ENCODE peak calls at places on chromosomes 5 and 9, in seven cellular contexts. One of them, this sample, is unnamed.

GRCh38 chr5:72063219-72063819 is 44.0 kb upstream of the MAP1B start:
- DNase-seq in stomach: no peak
- DNase-seq in CD4-positive, CD25-positive, alpha-beta regulatory T cell: peak
- DNase-seq in DMS153: no peak
- DNase-seq in hippocampal formation: no peak
- DNase-seq in amygdala: no peak
- DNase-seq in A172: peak
- DNase-seq in this sample: no peak

GRCh38 chr9:33125871-33126822 is 41.0 kb downstream of the B4GALT1 start:
- DNase-seq in stomach: no peak
- DNase-seq in CD4-positive, CD25-positive, alpha-beta regulatory T cell: no peak
- DNase-seq in hippocampal formation: no peak
- DNase-seq in amygdala: no peak
- DNase-seq in A172: peak
- DNase-seq in DMS153: no peak
- DNase-seq in this sample: no peak

GRCh38 chr9:37338218-37338617 is 84.3 kb upstream of the GRHPR start:
- DNase-seq in hippocampal formation: no peak
- DNase-seq in DMS153: peak
- DNase-seq in amygdala: no peak
- DNase-seq in A172: no peak
- DNase-seq in stomach: no peak
- DNase-seq in CD4-positive, CD25-positive, alpha-beta regulatory T cell: no peak
- DNase-seq in this sample: no peak

GRCh38 chr9:95626885-95627558 is 110.3 kb upstream of the PTCH1 start:
- DNase-seq in hippocampal formation: no peak
- DNase-seq in amygdala: no peak
- DNase-seq in A172: peak
- DNase-seq in CD4-positive, CD25-positive, alpha-beta regulatory T cell: peak
- DNase-seq in stomach: no peak
- DNase-seq in DMS153: peak
- DNase-seq in this sample: no peak

GRCh38 chr9:117234178-117234577 is 180.7 kb downstream of the ASTN2 start:
- DNase-seq in amygdala: no peak
- DNase-seq in DMS153: no peak
- DNase-seq in CD4-positive, CD25-positive, alpha-beta regulatory T cell: no peak
- DNase-seq in stomach: no peak
- DNase-seq in A172: no peak
- DNase-seq in hippocampal formation: no peak
- DNase-seq in this sample: no peak

GRCh38 chr5:34487202-34487879 is 168.8 kb upstream of the RAI14 start:
- DNase-seq in hippocampal formation: no peak
- DNase-seq in A172: peak
- DNase-seq in DMS153: peak
- DNase-seq in CD4-positive, CD25-positive, alpha-beta regulatory T cell: no peak
- DNase-seq in stomach: peak
- DNase-seq in amygdala: no peak
- DNase-seq in this sample: no peak

GRCh38 chr5:105057001-105057436 is 1494.4 kb upstream of the NUDT12 start:
- DNase-seq in amygdala: no peak
- DNase-seq in stomach: no peak
- DNase-seq in CD4-positive, CD25-positive, alpha-beta regulatory T cell: no peak
- DNase-seq in hippocampal formation: no peak
- DNase-seq in A172: no peak
- DNase-seq in DMS153: no peak
- DNase-seq in this sample: no peak

GRCh38 chr5:82365744-82366228 is 87.6 kb upstream of the RPS23 start:
- DNase-seq in amygdala: no peak
- DNase-seq in DMS153: no peak
- DNase-seq in CD4-positive, CD25-positive, alpha-beta regulatory T cell: no peak
- DNase-seq in A172: no peak
- DNase-seq in stomach: no peak
- DNase-seq in hippocampal formation: no peak
- DNase-seq in this sample: no peak

GRCh38 chr5:9343146-9343850 is 202.6 kb downstream of the SEMA5A start:
- DNase-seq in stomach: no peak
- DNase-seq in A172: peak
- DNase-seq in hippocampal formation: no peak
- DNase-seq in CD4-positive, CD25-positive, alpha-beta regulatory T cell: no peak
- DNase-seq in DMS153: no peak
- DNase-seq in amygdala: no peak
- DNase-seq in this sample: no peak

GRCh38 chr5:37840036-37840909 is at the start of gene GDNF:
- DNase-seq in CD4-positive, CD25-positive, alpha-beta regulatory T cell: no peak
- DNase-seq in DMS153: no peak
- DNase-seq in hippocampal formation: no peak
- DNase-seq in A172: peak
- DNase-seq in amygdala: no peak
- DNase-seq in stomach: peak
- DNase-seq in this sample: no peak

GRCh38 chr9:136544549-136545064 is 1.2 kb downstream of the NOTCH1 start:
- DNase-seq in hippocampal formation: peak
- DNase-seq in amygdala: peak
- DNase-seq in stomach: peak
- DNase-seq in CD4-positive, CD25-positive, alpha-beta regulatory T cell: peak
- DNase-seq in DMS153: no peak
- DNase-seq in A172: no peak
- DNase-seq in this sample: peak

GRCh38 chr9:112858005-112858404 is 32.7 kb downstream of the SLC46A2 start:
- DNase-seq in hippocampal formation: no peak
- DNase-seq in CD4-positive, CD25-positive, alpha-beta regulatory T cell: no peak
- DNase-seq in amygdala: no peak
- DNase-seq in DMS153: no peak
- DNase-seq in stomach: no peak
- DNase-seq in A172: no peak
- DNase-seq in this sample: no peak

GRCh38 chr5:9365501-9365900 is 180.4 kb downstream of the SEMA5A start:
- DNase-seq in stomach: no peak
- DNase-seq in A172: no peak
- DNase-seq in amygdala: no peak
- DNase-seq in hippocampal formation: no peak
- DNase-seq in DMS153: peak
- DNase-seq in CD4-positive, CD25-positive, alpha-beta regulatory T cell: no peak
- DNase-seq in this sample: no peak

GRCh38 chr9:96513622-96514021 is 63.7 kb downstream of the HABP4 start:
- DNase-seq in A172: no peak
- DNase-seq in stomach: no peak
- DNase-seq in CD4-positive, CD25-positive, alpha-beta regulatory T cell: no peak
- DNase-seq in DMS153: no peak
- DNase-seq in amygdala: no peak
- DNase-seq in hippocampal formation: no peak
- DNase-seq in this sample: no peak

GRCh38 chr5:97009212-97009898 is 73.5 kb downstream of the LNPEP start:
- DNase-seq in A172: no peak
- DNase-seq in amygdala: no peak
- DNase-seq in hippocampal formation: no peak
- DNase-seq in DMS153: no peak
- DNase-seq in CD4-positive, CD25-positive, alpha-beta regulatory T cell: peak
- DNase-seq in stomach: no peak
- DNase-seq in this sample: no peak

GRCh38 chr5:176891331-176891958 is 7.7 kb downstream of the HK3 start:
- DNase-seq in A172: no peak
- DNase-seq in DMS153: no peak
- DNase-seq in stomach: peak
- DNase-seq in CD4-positive, CD25-positive, alpha-beta regulatory T cell: no peak
- DNase-seq in hippocampal formation: no peak
- DNase-seq in amygdala: no peak
- DNase-seq in this sample: no peak

GRCh38 chr9:137046094-137046787 is at the start of gene NPDC1:
- DNase-seq in CD4-positive, CD25-positive, alpha-beta regulatory T cell: peak
- DNase-seq in A172: peak
- DNase-seq in amygdala: peak
- DNase-seq in DMS153: peak
- DNase-seq in stomach: peak
- DNase-seq in hippocampal formation: peak
- DNase-seq in this sample: peak

GRCh38 chr5:58818515-58818914 is 235.6 kb downstream of the RAB3C start:
- DNase-seq in hippocampal formation: no peak
- DNase-seq in DMS153: no peak
- DNase-seq in amygdala: no peak
- DNase-seq in CD4-positive, CD25-positive, alpha-beta regulatory T cell: no peak
- DNase-seq in A172: no peak
- DNase-seq in stomach: no peak
- DNase-seq in this sample: no peak

GRCh38 chr9:138122201-138122600 is 244.6 kb downstream of the CACNA1B start:
- DNase-seq in hippocampal formation: no peak
- DNase-seq in A172: no peak
- DNase-seq in stomach: no peak
- DNase-seq in amygdala: no peak
- DNase-seq in DMS153: no peak
- DNase-seq in CD4-positive, CD25-positive, alpha-beta regulatory T cell: no peak
- DNase-seq in this sample: no peak

GRCh38 chr5:144028644-144029043 is 141.8 kb downstream of the YIPF5 start:
- DNase-seq in CD4-positive, CD25-positive, alpha-beta regulatory T cell: no peak
- DNase-seq in stomach: no peak
- DNase-seq in A172: peak
- DNase-seq in amygdala: no peak
- DNase-seq in hippocampal formation: no peak
- DNase-seq in DMS153: peak
- DNase-seq in this sample: no peak

GRCh38 chr5:143446535-143447226 is 43.2 kb upstream of the NR3C1 start:
- DNase-seq in amygdala: no peak
- DNase-seq in stomach: no peak
- DNase-seq in hippocampal formation: no peak
- DNase-seq in CD4-positive, CD25-positive, alpha-beta regulatory T cell: no peak
- DNase-seq in A172: no peak
- DNase-seq in DMS153: no peak
- DNase-seq in this sample: no peak

GRCh38 chr5:67870662-67871061 is 344.9 kb upstream of the PIK3R1 start:
- DNase-seq in DMS153: no peak
- DNase-seq in hippocampal formation: no peak
- DNase-seq in CD4-positive, CD25-positive, alpha-beta regulatory T cell: no peak
- DNase-seq in amygdala: no peak
- DNase-seq in stomach: no peak
- DNase-seq in A172: no peak
- DNase-seq in this sample: no peak

GRCh38 chr9:114223564-114224246 is 68.4 kb downstream of the COL27A1 start:
- DNase-seq in amygdala: no peak
- DNase-seq in stomach: no peak
- DNase-seq in A172: peak
- DNase-seq in CD4-positive, CD25-positive, alpha-beta regulatory T cell: no peak
- DNase-seq in DMS153: peak
- DNase-seq in hippocampal formation: no peak
- DNase-seq in this sample: no peak

GRCh38 chr5:62475072-62475471 is 62.5 kb downstream of the IPO11 start:
- DNase-seq in A172: peak
- DNase-seq in stomach: no peak
- DNase-seq in CD4-positive, CD25-positive, alpha-beta regulatory T cell: no peak
- DNase-seq in hippocampal formation: no peak
- DNase-seq in DMS153: no peak
- DNase-seq in amygdala: no peak
- DNase-seq in this sample: no peak

GRCh38 chr5:136819526-136820302 is 454.4 kb upstream of the TRPC7 start:
- DNase-seq in amygdala: no peak
- DNase-seq in A172: no peak
- DNase-seq in DMS153: no peak
- DNase-seq in hippocampal formation: no peak
- DNase-seq in stomach: no peak
- DNase-seq in CD4-positive, CD25-positive, alpha-beta regulatory T cell: no peak
- DNase-seq in this sample: no peak

GRCh38 chr5:150254363-150255154 is 35.0 kb downstream of the CAMK2A start:
- DNase-seq in CD4-positive, CD25-positive, alpha-beta regulatory T cell: no peak
- DNase-seq in A172: no peak
- DNase-seq in DMS153: no peak
- DNase-seq in amygdala: no peak
- DNase-seq in hippocampal formation: no peak
- DNase-seq in stomach: no peak
- DNase-seq in this sample: no peak

GRCh38 chr5:6446626-6447309 is 1.9 kb upstream of the UBE2QL1 start:
- DNase-seq in hippocampal formation: no peak
- DNase-seq in A172: no peak
- DNase-seq in amygdala: no peak
- DNase-seq in CD4-positive, CD25-positive, alpha-beta regulatory T cell: peak
- DNase-seq in stomach: no peak
- DNase-seq in DMS153: no peak
- DNase-seq in this sample: no peak